ENCODE peak calls at places on chromosomes 12 and 14, in five cellular contexts. M is CD8-positive, alpha-beta T cell; H is tibial nerve; C is heart left ventricle; V is uterus. Q is an unnamed sample.
A peak's percentile ranks its signal among the peaks of the same experiment; 100 is the strongest.

GRCh38 chr14:35213869-35214387 is 78.3 kb upstream of the PSMA6 start:
- DNase-seq in M (no peak), H (no peak), C (no peak), V (no peak), Q (no peak)

GRCh38 chr14:102986810-102987579 is 64.5 kb downstream of the AMN start:
- DNase-seq in M (no peak), H (no peak), C (no peak), V (no peak), Q (no peak)

GRCh38 chr14:87811246-87811645 is 181.7 kb downstream of the GALC start:
- DNase-seq in M (no peak), H (no peak), C (no peak), V (no peak), Q (no peak)

GRCh38 chr14:39097159-39097558 is 5.9 kb downstream of the SEC23A start:
- DNase-seq in M (peak; percentile 30), H (no peak), C (no peak), V (no peak), Q (peak; percentile 44)

GRCh38 chr14:88882236-88882635 is 57.8 kb downstream of the TTC8 start:
- DNase-seq in M (no peak), H (no peak), C (no peak), V (no peak), Q (no peak)

GRCh38 chr12:118880745-118881144 is 100.6 kb upstream of the SRRM4 start:
- DNase-seq in M (no peak), H (no peak), C (no peak), V (no peak), Q (no peak)

GRCh38 chr12:121725420-121725819 is 12.9 kb downstream of the TMEM120B start:
- DNase-seq in M (no peak), H (no peak), C (no peak), V (no peak), Q (no peak)

GRCh38 chr12:79301181-79301580 is 389.6 kb downstream of the PAWR start:
- DNase-seq in M (no peak), H (no peak), C (no peak), V (no peak), Q (no peak)

GRCh38 chr12:57239587-57240068 is 10.1 kb downstream of the SHMT2 start:
- DNase-seq in M (no peak), H (no peak), C (no peak), V (no peak), Q (no peak)

GRCh38 chr12:537772-538171 is 78.0 kb downstream of the B4GALNT3 start:
- DNase-seq in M (no peak), H (no peak), C (no peak), V (no peak), Q (no peak)

GRCh38 chr14:22882529-22883190 is 362 bp upstream of the REM2 start:
- DNase-seq in M (peak; percentile 68), H (no peak), C (no peak), V (peak; percentile 56), Q (peak; percentile 24)

GRCh38 chr14:68970736-68971135 is 8.4 kb downstream of the ACTN1 start:
- DNase-seq in M (no peak), H (no peak), C (no peak), V (no peak), Q (no peak)
- H3K4me1 ChIP-seq in M (peaks cover 97% of the 10 kb centered on the region), H (peaks cover 37% of the 10 kb centered on the region), C (peaks cover 61% of the 10 kb centered on the region), V (peaks cover 36% of the 10 kb centered on the region), Q (peaks cover 27% of the 10 kb centered on the region)

DNA sequence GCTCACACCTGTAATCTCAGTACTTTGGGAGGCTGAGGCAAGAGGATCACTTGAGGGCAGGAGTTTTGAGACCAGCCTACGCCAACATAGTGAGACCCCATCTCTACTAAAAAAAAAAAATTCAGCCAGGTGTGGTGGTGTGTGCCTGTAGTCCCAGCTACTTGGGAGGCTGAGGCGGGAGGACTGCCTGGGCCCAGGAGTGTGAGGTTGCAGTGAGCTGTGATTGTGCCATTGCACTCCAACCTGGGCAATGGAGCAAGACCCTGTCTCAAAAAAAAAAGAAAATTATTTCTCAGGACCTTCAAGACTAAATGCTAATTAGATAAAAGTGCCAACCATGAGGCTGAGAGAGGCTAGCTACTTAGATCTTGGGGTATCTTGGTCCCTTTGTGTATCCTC is 23.5 kb downstream of the OTUB2 start:
- DNase-seq in M (no peak), H (no peak), C (no peak), V (no peak), Q (no peak)
- H3K27ac ChIP-seq in M (no peak overlapping the region), H (no peak overlapping the region), C (no peak overlapping the region), V (no peak overlapping the region), Q (no peak overlapping the region)

DNA sequence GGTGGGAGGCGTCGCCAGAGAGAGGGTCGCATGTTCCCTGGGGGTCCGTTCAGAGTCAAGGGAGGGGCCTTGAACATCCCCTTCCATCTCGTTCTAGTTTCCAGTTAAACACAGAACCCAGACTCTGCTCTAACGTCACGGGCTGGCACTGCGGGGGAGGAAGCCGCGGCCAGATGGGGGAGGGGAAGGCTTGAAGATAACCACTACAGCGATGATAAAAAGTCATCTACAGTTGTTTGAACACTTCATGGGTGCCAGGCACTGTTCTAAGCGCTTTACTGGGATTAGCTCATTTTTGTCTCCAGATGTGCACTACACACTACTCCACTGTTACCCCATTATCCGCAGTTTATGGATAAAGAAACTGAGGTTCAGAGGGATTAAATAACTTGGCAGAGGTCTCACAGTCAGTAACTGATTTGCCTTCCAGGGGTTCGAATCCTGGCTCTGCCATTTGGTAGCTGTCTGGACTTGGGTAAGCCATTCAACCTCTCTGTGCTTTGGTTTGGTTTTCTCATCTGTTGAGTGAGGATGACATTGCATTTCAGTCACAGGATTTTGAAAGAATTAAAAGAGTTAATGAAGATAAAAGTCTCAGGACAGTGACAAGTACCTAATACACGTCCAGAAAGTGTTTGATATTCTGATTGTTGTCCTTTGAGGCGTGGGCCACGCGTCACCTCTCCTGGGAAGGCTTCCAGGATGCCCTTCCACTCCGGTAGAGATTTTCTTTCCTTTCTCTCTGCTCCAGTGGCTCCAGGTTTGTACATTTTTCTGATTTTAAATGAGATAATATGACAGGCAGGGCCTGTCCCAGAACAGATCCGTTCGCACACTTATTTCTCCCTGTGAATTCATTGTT is 798 bp upstream of the RASAL1 start:
- DNase-seq in M (peak; percentile 83), H (no peak), C (no peak), V (no peak), Q (peak; percentile 78)
- H3K4me3 ChIP-seq in M (peak overlapping the region; percentile 47), H (no peak overlapping the region), C (no peak overlapping the region), V (no peak overlapping the region), Q (peak overlapping the region; percentile 66)

GRCh38 chr14:71320734-71321555 is 413.7 kb downstream of the PCNX1 start:
- DNase-seq in M (peak; percentile 48), H (peak; percentile 18), C (peak; percentile 66), V (peak; percentile 53), Q (peak; percentile 62)

GRCh38 chr14:71321556-71322315 is 414.5 kb downstream of the PCNX1 start:
- DNase-seq in M (no peak), H (peak; percentile 19), C (no peak), V (peak; percentile 25), Q (no peak)

GRCh38 chr14:71324767-71325272 is 417.6 kb downstream of the PCNX1 start:
- DNase-seq in M (peak; percentile 59), H (no peak), C (no peak), V (no peak), Q (no peak)

GRCh38 chr14:71320107-71320733 is 413.0 kb downstream of the PCNX1 start:
- DNase-seq in M (peak; percentile 99), H (peak; percentile 92), C (peak; percentile 98), V (peak; percentile 97), Q (peak; percentile 96)

DNA sequence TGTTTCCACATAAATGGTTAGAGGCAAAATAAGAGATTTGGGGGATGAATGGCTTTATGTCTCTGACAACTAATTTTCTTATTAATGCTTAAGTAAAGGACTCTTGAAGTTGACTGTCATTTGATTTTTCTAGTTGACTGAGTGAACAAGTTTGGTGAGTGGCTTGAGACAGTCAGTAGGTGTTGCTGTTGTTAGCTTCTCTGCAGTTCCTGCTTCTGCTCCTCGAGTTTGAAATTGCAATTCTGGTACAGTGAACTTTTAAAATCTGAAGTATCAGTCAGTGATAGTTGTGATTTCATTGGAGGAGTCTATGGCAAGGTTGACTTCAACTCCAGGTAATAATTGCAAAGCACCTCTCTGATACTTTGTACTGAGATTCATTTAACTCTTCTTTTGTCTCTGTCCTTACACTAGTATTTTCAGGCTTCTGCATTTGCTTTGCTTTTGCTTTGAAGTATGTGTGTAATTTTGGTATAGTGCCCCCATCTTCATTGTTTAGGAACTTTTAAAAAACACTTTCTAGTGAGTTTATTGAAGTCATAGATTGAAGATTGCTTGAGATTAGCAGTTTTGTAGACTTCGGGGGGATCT is 415.5 kb downstream of the PCNX1 start:
- DNase-seq in M (no peak), H (peak; percentile 29), C (no peak), V (no peak), Q (peak; percentile 71)
- H3K4me1 ChIP-seq in M (peaks cover 41% of the 10 kb centered on the region), H (peaks cover 8% of the 10 kb centered on the region), C (no peaks in the 10 kb centered on the region), V (no peaks in the 10 kb centered on the region), Q (peaks cover 47% of the 10 kb centered on the region)

GRCh38 chr14:29926701-29927595 is 699 bp downstream of the PRKD1 start:
- DNase-seq in M (no peak), H (peak; percentile 30), C (peak; percentile 66), V (peak; percentile 40), Q (no peak)

GRCh38 chr14:29926228-29926627 is 1.4 kb downstream of the PRKD1 start:
- DNase-seq in M (no peak), H (no peak), C (no peak), V (no peak), Q (no peak)

GRCh38 chr14:29927596-29928341 is at the start of gene PRKD1:
- DNase-seq in M (no peak), H (peak; percentile 18), C (peak; percentile 72), V (peak; percentile 54), Q (no peak)

GRCh38 chr14:29930283-29930682 is 2.6 kb upstream of the PRKD1 start:
- DNase-seq in M (no peak), H (no peak), C (no peak), V (no peak), Q (no peak)

DNA sequence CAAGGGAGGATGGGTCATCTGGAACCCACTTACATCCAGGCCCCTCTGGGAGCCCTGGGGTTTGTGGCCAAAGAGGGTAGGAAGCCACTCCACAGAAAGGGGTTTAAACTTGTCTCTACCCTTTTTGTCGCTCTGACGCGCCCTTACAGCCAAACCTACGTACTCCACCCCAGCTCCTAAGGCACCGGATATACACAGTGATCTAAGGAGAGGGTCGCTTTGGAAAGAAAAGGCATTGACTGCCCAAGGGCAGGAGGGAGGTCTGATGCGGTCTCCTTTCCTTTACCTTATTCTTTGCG is 644 bp upstream of the PRKD1 start:
- DNase-seq in M (no peak), H (no peak), C (no peak), V (peak; percentile 15), Q (no peak)
- H3K27ac ChIP-seq in M (no peak overlapping the region), H (peak overlapping the region; percentile 91), C (peak overlapping the region; percentile 81), V (peak overlapping the region; percentile 86), Q (no peak overlapping the region)

DNA sequence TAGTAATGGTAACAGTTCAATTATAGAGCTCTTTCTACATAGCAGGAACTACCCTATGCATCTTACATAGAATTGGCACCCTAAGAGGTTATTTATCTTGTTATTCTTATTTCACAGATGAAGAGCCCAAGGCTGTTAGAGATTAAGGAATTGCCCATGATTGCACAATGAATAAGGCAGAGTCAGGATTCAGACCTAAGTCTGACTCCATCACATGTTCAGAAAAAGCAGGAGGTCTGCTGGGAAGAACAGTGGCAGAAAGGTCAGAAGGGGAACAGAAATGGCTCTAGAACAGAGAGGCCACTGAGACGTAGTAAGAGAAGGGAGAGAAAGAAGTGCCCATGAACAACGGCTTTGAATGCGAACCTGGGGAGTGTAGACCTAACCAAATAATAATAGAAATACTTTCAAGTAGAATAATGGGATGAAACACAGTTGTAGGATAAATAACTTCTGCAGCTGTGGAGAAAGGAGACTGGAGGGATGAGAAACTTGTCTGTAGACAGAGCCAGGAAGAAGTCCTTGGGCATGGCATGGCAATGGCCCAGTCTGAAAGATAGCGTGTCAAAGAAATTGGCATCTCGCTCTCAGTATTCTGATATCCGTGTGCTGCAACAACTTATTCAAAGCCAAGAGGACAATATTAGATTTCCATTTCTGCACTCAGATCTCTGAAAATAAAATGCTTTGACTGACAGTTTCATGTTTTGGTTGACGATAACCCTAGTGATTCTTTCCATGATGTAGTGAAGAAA is 17.6 kb downstream of the MYBPC1 start:
- DNase-seq in M (no peak), H (no peak), C (no peak), V (no peak), Q (no peak)
- H3K4me3 ChIP-seq in M (no peak overlapping the region), H (no peak overlapping the region), C (no peak overlapping the region), V (no peak overlapping the region), Q (no peak overlapping the region)

GRCh38 chr14:63473194-63473788 is 69.9 kb downstream of the PPP2R5E start:
- DNase-seq in M (no peak), H (no peak), C (no peak), V (no peak), Q (no peak)
- H3K4me1 ChIP-seq in M (peaks cover 28% of the 10 kb centered on the region), H (peaks cover 21% of the 10 kb centered on the region), C (peaks cover 4% of the 10 kb centered on the region), V (peaks cover 2% of the 10 kb centered on the region), Q (peaks cover 7% of the 10 kb centered on the region)

Q was measured in naive thymus-derived CD4-positive, alpha-beta T cell.